ENCODE peak calls at places on chromosomes 4 and X, in four cellular contexts. One of them, this sample, is unnamed.
A peak's percentile ranks its signal among the peaks of the same experiment; 100 is the strongest.

GRCh38 chrX:16786791-16787735 is 797 bp downstream of the TXLNG start:
- DNase-seq in GM10248: peak; percentile 46
- DNase-seq in putamen: no peak
- DNase-seq in stimulated activated CD4-positive, alpha-beta T cell treated with anti-CD3 and anti-CD28 coated beads, Interleukin-1b, Interleukin-23, amount 100 ng/mL, for 48 hours: peak; percentile 33
- DNase-seq in this sample: no peak

GRCh38 chr4:84499065-84499982 is at the start of gene NKX6-1:
- DNase-seq in GM10248: no peak
- DNase-seq in putamen: peak; percentile 40
- DNase-seq in stimulated activated CD4-positive, alpha-beta T cell treated with anti-CD3 and anti-CD28 coated beads, Interleukin-1b, Interleukin-23, amount 100 ng/mL, for 48 hours: no peak
- DNase-seq in this sample: no peak

GRCh38 chr4:15162465-15163283 is 160.4 kb downstream of the CPEB2 start:
- DNase-seq in GM10248: peak; percentile 21
- DNase-seq in putamen: no peak
- DNase-seq in stimulated activated CD4-positive, alpha-beta T cell treated with anti-CD3 and anti-CD28 coated beads, Interleukin-1b, Interleukin-23, amount 100 ng/mL, for 48 hours: no peak
- DNase-seq in this sample: peak; percentile 49

GRCh38 chr4:155891058-155891457 is 12.4 kb upstream of the TDO2 start:
- DNase-seq in GM10248: no peak
- DNase-seq in putamen: no peak
- DNase-seq in stimulated activated CD4-positive, alpha-beta T cell treated with anti-CD3 and anti-CD28 coated beads, Interleukin-1b, Interleukin-23, amount 100 ng/mL, for 48 hours: no peak
- DNase-seq in this sample: no peak

GRCh38 chr4:104811727-104812126 is 317.0 kb upstream of the CXXC4 start:
- DNase-seq in GM10248: no peak
- DNase-seq in putamen: no peak
- DNase-seq in stimulated activated CD4-positive, alpha-beta T cell treated with anti-CD3 and anti-CD28 coated beads, Interleukin-1b, Interleukin-23, amount 100 ng/mL, for 48 hours: no peak
- DNase-seq in this sample: no peak

GRCh38 chr4:71009796-71010588 is 16.5 kb downstream of the DCK start:
- DNase-seq in GM10248: peak; percentile 50
- DNase-seq in putamen: no peak
- DNase-seq in stimulated activated CD4-positive, alpha-beta T cell treated with anti-CD3 and anti-CD28 coated beads, Interleukin-1b, Interleukin-23, amount 100 ng/mL, for 48 hours: no peak
- DNase-seq in this sample: peak; percentile 52

GRCh38 chr4:71231073-71231752 is 107.6 kb upstream of the SLC4A4 start:
- DNase-seq in GM10248: no peak
- DNase-seq in putamen: no peak
- DNase-seq in stimulated activated CD4-positive, alpha-beta T cell treated with anti-CD3 and anti-CD28 coated beads, Interleukin-1b, Interleukin-23, amount 100 ng/mL, for 48 hours: no peak
- DNase-seq in this sample: peak; percentile 90

GRCh38 chrX:67094061-67094460 is 449.8 kb upstream of the AR start:
- DNase-seq in GM10248: no peak
- DNase-seq in putamen: no peak
- DNase-seq in stimulated activated CD4-positive, alpha-beta T cell treated with anti-CD3 and anti-CD28 coated beads, Interleukin-1b, Interleukin-23, amount 100 ng/mL, for 48 hours: no peak
- DNase-seq in this sample: no peak

This sample was measured in renal cortical epithelial cell.